ENCODE peak calls at places on chromosome 21, in nine cellular contexts. K is fibroblast of pulmonary artery; W is dorsolateral prefrontal cortex; P is endodermal cell; I is retinal pigment epithelial cell; H is AG04449; C is effector memory CD4-positive, alpha-beta T cell; M is IMR-90; L is foreskin fibroblast. V is an unnamed sample.

GRCh38 chr21:17438642-17439041 is 74.2 kb upstream of the CXADR start:
- DNase-seq in H (no peak), L (no peak), M (no peak), C (no peak), I (no peak), P (peak; percentile 85), K (no peak), W (no peak), V (no peak)

GRCh38 chr21:40846566-40847411 is at the start of gene DSCAM:
- DNase-seq in M (no peak), L (no peak), W (no peak), P (peak; percentile 86), C (no peak), I (no peak), K (no peak), H (no peak), V (no peak)

GRCh38 chr21:41379901-41380300 is 18.1 kb downstream of the MX2 start:
- DNase-seq in L (no peak), I (no peak), H (no peak), C (no peak), M (no peak), W (no peak), P (no peak), K (no peak), V (no peak)

GRCh38 chr21:34061983-34062382 is 11.4 kb upstream of the MRPS6 start:
- DNase-seq in I (no peak), M (no peak), K (peak; percentile 15), H (no peak), P (peak; percentile 61), W (no peak), C (no peak), L (no peak), V (no peak)

GRCh38 chr21:34313116-34313515 is 50.7 kb upstream of the KCNE2 start:
- DNase-seq in I (no peak), P (no peak), L (peak; percentile 42), K (peak; percentile 24), C (no peak), H (no peak), M (peak; percentile 6), W (no peak), V (no peak)

GRCh38 chr21:26920055-26920454 is 46.8 kb downstream of the ADAMTS5 start:
- DNase-seq in K (no peak), W (no peak), C (no peak), H (no peak), M (peak; percentile 53), P (no peak), I (no peak), L (peak; percentile 61), V (no peak)

GRCh38 chr21:27480841-27481261 is 514.0 kb upstream of the ADAMTS5 start:
- DNase-seq in H (no peak), L (peak; percentile 78), C (no peak), I (peak; percentile 16), M (peak; percentile 64), W (no peak), P (no peak), K (peak; percentile 51), V (no peak)

GRCh38 chr21:26124421-26124833 is 46.1 kb downstream of the APP start:
- DNase-seq in C (no peak), W (no peak), M (peak; percentile 67), H (no peak), K (peak; percentile 55), L (peak; percentile 20), P (no peak), I (peak; percentile 79), V (no peak)

GRCh38 chr21:30329203-30329868 is 8.2 kb downstream of the KRTAP27-1 start:
- DNase-seq in L (peak; percentile 1), K (no peak), M (no peak), H (no peak), C (no peak), W (no peak), I (no peak), P (no peak), V (no peak)

GRCh38 chr21:37917612-37918011 is 1.4 kb upstream of the KCNJ6 start:
- DNase-seq in W (no peak), K (peak; percentile 59), P (no peak), C (no peak), L (peak; percentile 52), M (peak; percentile 87), H (peak; percentile 16), I (no peak), V (no peak)

GRCh38 chr21:44304846-44305245 is 5.0 kb downstream of the PFKL start:
- DNase-seq in W (peak; percentile 77), K (peak; percentile 55), H (no peak), L (peak; percentile 72), M (peak; percentile 23), I (no peak), C (no peak), P (peak; percentile 83), V (peak; percentile 36)

GRCh38 chr21:42777757-42778344 is 101.5 kb downstream of the WDR4 start:
- DNase-seq in H (no peak), P (no peak), M (no peak), K (no peak), C (no peak), W (peak; percentile 34), L (no peak), I (peak; percentile 40), V (no peak)

GRCh38 chr21:46154955-46155513 is 345 bp downstream of the FTCD start:
- DNase-seq in H (no peak), L (no peak), W (peak; percentile 22), C (no peak), P (peak; percentile 50), M (no peak), K (no peak), I (no peak), V (no peak)
- H3K4me3 ChIP-seq in H (no peak overlapping the region), L (no peak overlapping the region), W (no peak overlapping the region), C (no peak overlapping the region), P (no peak overlapping the region), M (no peak overlapping the region), K (no peak overlapping the region), I (no peak overlapping the region), V (no peak overlapping the region)

GRCh38 chr21:45357436-45358260 is 47.3 kb upstream of the COL18A1 start:
- DNase-seq in M (no peak), C (no peak), H (no peak), W (no peak), P (peak; percentile 73), L (peak; percentile 76), I (no peak), K (no peak), V (no peak)
- H3K4me3 ChIP-seq in M (no peak overlapping the region), C (no peak overlapping the region), H (no peak overlapping the region), W (no peak overlapping the region), P (no peak overlapping the region), L (no peak overlapping the region), I (no peak overlapping the region), K (no peak overlapping the region), V (no peak overlapping the region)

GRCh38 chr21:16194851-16195251 is 465.1 kb downstream of the USP25 start:
- DNase-seq in W (no peak), H (no peak), I (no peak), C (no peak), P (no peak), M (peak; percentile 17), L (peak; percentile 65), K (peak; percentile 55), V (peak; percentile 33)
- H3K4me3 ChIP-seq in W (peak overlapping the region; percentile 57), H (peak overlapping the region; percentile 48), I (peak overlapping the region; percentile 47), C (no peak overlapping the region), P (peak overlapping the region; percentile 22), M (peak overlapping the region; percentile 6), L (peak overlapping the region; percentile 78), K (peak overlapping the region; percentile 61), V (peak overlapping the region; percentile 41)

GRCh38 chr21:36703123-36703522 is 4.2 kb downstream of the SIM2 start:
- DNase-seq in M (no peak), K (no peak), P (no peak), W (no peak), L (no peak), C (no peak), H (no peak), I (no peak), V (no peak)
- H3K4me3 ChIP-seq in M (no peak overlapping the region), K (no peak overlapping the region), P (no peak overlapping the region), W (no peak overlapping the region), L (no peak overlapping the region), C (no peak overlapping the region), H (no peak overlapping the region), I (no peak overlapping the region), V (no peak overlapping the region)

V was measured in tibial nerve.